ENCODE peak calls at places on chromosomes 5 and 9, in ten cellular contexts. M is GM19239; G is AG10803; I is EL; V is NCI-H748 treated with DMSO at 0.1 percent for 48 hours; T is anterior cingulate cortex; R is GM04503; E is A549; J is AG09309; F is CD8-positive, alpha-beta T cell. S is an unnamed sample.

GRCh38 chr9:107712390-107712789 is 222.8 kb upstream of the KLF4 start:
- DNase-seq in M (no peak), J (no peak), V (no peak), R (no peak), E (peak), I (peak), G (peak), F (no peak), T (no peak), S (no peak)

GRCh38 chr9:18208166-18209059 is 265.5 kb upstream of the ADAMTSL1 start:
- DNase-seq in F (no peak), I (peak), R (peak), V (no peak), J (no peak), G (peak), M (no peak), E (peak), T (no peak), S (peak)

GRCh38 chr5:39968371-39968770 is 543.6 kb upstream of the DAB2 start:
- DNase-seq in J (no peak), G (no peak), F (no peak), E (no peak), T (no peak), V (no peak), M (no peak), R (no peak), I (no peak), S (no peak)

GRCh38 chr5:134784946-134785620 is 26.5 kb downstream of the DDX46 start:
- DNase-seq in R (peak), J (no peak), M (no peak), I (peak), G (peak), V (no peak), F (no peak), T (no peak), E (no peak), S (no peak)

GRCh38 chr5:103031607-103032006 is 88.3 kb downstream of the GIN1 start:
- DNase-seq in R (no peak), V (no peak), F (no peak), T (no peak), E (peak), M (no peak), I (no peak), J (no peak), G (no peak), S (no peak)

GRCh38 chr9:11618241-11618805 is 1005.5 kb upstream of the PTPRD start:
- DNase-seq in G (no peak), T (no peak), V (no peak), E (no peak), M (no peak), R (no peak), J (no peak), I (no peak), F (no peak), S (no peak)

GRCh38 chr9:133573791-133574515 is 35.2 kb downstream of the FAM163B start:
- DNase-seq in G (no peak), T (no peak), V (no peak), E (no peak), R (no peak), I (no peak), F (no peak), M (no peak), J (no peak), S (no peak)

GRCh38 chr5:126544087-126544740 is 50.8 kb downstream of the ALDH7A1 start:
- DNase-seq in E (peak), R (no peak), I (peak), G (peak), M (peak), V (peak), J (no peak), T (no peak), F (peak), S (peak)

GRCh38 chr5:92429642-92430041 is 1046.5 kb upstream of the ARRDC3 start:
- DNase-seq in F (no peak), G (no peak), I (no peak), V (no peak), E (no peak), R (no peak), J (no peak), M (no peak), T (no peak), S (no peak)

GRCh38 chr9:88657893-88658292 is 122.9 kb downstream of the NXNL2 start:
- DNase-seq in J (no peak), E (no peak), R (no peak), I (peak), M (no peak), F (no peak), G (no peak), T (no peak), V (no peak), S (no peak)

GRCh38 chr9:93267681-93268505 is 84.0 kb downstream of the WNK2 start:
- DNase-seq in F (no peak), T (no peak), M (peak), J (no peak), E (no peak), I (no peak), G (no peak), R (no peak), V (no peak), S (peak)

GRCh38 chr9:133728856-133729645 is 9.1 kb downstream of the SARDH start:
- DNase-seq in T (no peak), M (no peak), I (no peak), J (no peak), F (no peak), R (no peak), E (no peak), G (no peak), V (no peak), S (no peak)

GRCh38 chr5:171462928-171463843 is 43.7 kb downstream of the FGF18 start:
- DNase-seq in E (no peak), I (no peak), V (no peak), F (no peak), T (no peak), M (no peak), G (peak), J (no peak), R (no peak), S (no peak)

S was measured in OCI-LY7.